ENCODE peak calls at places on chromosomes 7 and 10, in eight cellular contexts. K is cardiac fibroblast, G is AG10803, S is RWPE1, W is dorsolateral prefrontal cortex, O is endothelial cell, Z is Calu3, R is neural crest cell. B is an unnamed sample.

GRCh38 chr10:29377333-29377961 is 88.6 kb downstream of the LYZL1 start:
- DNase-seq in K (peak; percentile 52), G (peak; percentile 34), S (peak; percentile 53), W (no peak), O (no peak), Z (no peak), R (no peak), B (no peak)

GRCh38 chr7:39459606-39460090 is 106.6 kb upstream of the YAE1 start:
- DNase-seq in K (no peak), G (no peak), S (no peak), W (no peak), O (no peak), Z (no peak), R (no peak), B (no peak)

GRCh38 chr7:94580601-94581000 is 71.0 kb downstream of the CASD1 start:
- DNase-seq in K (peak; percentile 25), G (peak; percentile 63), S (peak; percentile 8), W (no peak), O (no peak), Z (peak; percentile 37), R (no peak), B (no peak)

GRCh38 chr10:32332299-32332750 is 14.6 kb downstream of the EPC1 start:
- DNase-seq in K (peak; percentile 19), G (no peak), S (no peak), W (no peak), O (no peak), Z (peak; percentile 13), R (no peak), B (no peak)

GRCh38 chr10:47380341-47381215 is 3.5 kb downstream of the ZNF488 start:
- DNase-seq in K (no peak), G (no peak), S (no peak), W (no peak), O (peak; percentile 1), Z (no peak), R (no peak), B (no peak)

GRCh38 chr7:130273081-130273699 is 6.5 kb downstream of the CPA2 start:
- DNase-seq in K (peak; percentile 53), G (peak; percentile 28), S (peak; percentile 76), W (no peak), O (peak; percentile 67), Z (no peak), R (peak; percentile 70), B (no peak)

GRCh38 chr7:143308632-143309031 is 7.3 kb upstream of the CLCN1 start:
- DNase-seq in K (no peak), G (no peak), S (no peak), W (no peak), O (no peak), Z (no peak), R (no peak), B (no peak)

GRCh38 chr10:33276282-33276923 is 58.1 kb downstream of the NRP1 start:
- DNase-seq in K (no peak), G (no peak), S (peak; percentile 23), W (no peak), O (no peak), Z (peak; percentile 7), R (no peak), B (no peak)

GRCh38 chr7:151396328-151396970 is 13.4 kb downstream of the WDR86 start:
- DNase-seq in K (no peak), G (no peak), S (no peak), W (no peak), O (no peak), Z (no peak), R (no peak), B (no peak)

GRCh38 chr7:15686209-15686956 is at the start of gene MEOX2:
- DNase-seq in K (peak; percentile 64), G (peak; percentile 39), S (no peak), W (no peak), O (peak; percentile 47), Z (peak; percentile 81), R (peak; percentile 41), B (peak; percentile 51)

GRCh38 chr10:71473671-71474599 is 77.2 kb downstream of the CDH23 start:
- DNase-seq in K (no peak), G (no peak), S (no peak), W (no peak), O (no peak), Z (no peak), R (no peak), B (no peak)

GRCh38 chr10:24495666-24496065 is 228.0 kb downstream of the ARHGAP21 start:
- DNase-seq in K (no peak), G (no peak), S (no peak), W (no peak), O (no peak), Z (no peak), R (no peak), B (no peak)

GRCh38 chr10:2897619-2898508 is 169.5 kb upstream of the PFKP start:
- DNase-seq in K (no peak), G (no peak), S (no peak), W (no peak), O (no peak), Z (no peak), R (no peak), B (no peak)

GRCh38 chr7:82542665-82543064 is 99.1 kb upstream of the CACNA2D1 start:
- DNase-seq in K (peak; percentile 80), G (peak; percentile 54), S (no peak), W (no peak), O (no peak), Z (no peak), R (no peak), B (no peak)

GRCh38 chr7:103777440-103777839 is 212.0 kb downstream of the RELN start:
- DNase-seq in K (no peak), G (no peak), S (no peak), W (no peak), O (no peak), Z (no peak), R (no peak), B (no peak)

GRCh38 chr7:47232751-47233412 is 349.0 kb downstream of the TNS3 start:
- DNase-seq in K (no peak), G (peak; percentile 71), S (no peak), W (no peak), O (no peak), Z (no peak), R (no peak), B (no peak)

GRCh38 chr10:82245906-82246305 is 370.9 kb downstream of the NRG3 start:
- DNase-seq in K (no peak), G (no peak), S (no peak), W (no peak), O (no peak), Z (no peak), R (no peak), B (no peak)

GRCh38 chr7:151304856-151305255 is 36.8 kb upstream of the NUB1 start:
- DNase-seq in K (peak; percentile 30), G (no peak), S (no peak), W (no peak), O (peak; percentile 16), Z (no peak), R (no peak), B (no peak)

GRCh38 chr10:71442859-71443570 is 46.3 kb downstream of the CDH23 start:
- DNase-seq in K (no peak), G (no peak), S (no peak), W (no peak), O (no peak), Z (no peak), R (no peak), B (no peak)

GRCh38 chr7:20280475-20281351 is 50.0 kb upstream of the ITGB8 start:
- DNase-seq in K (peak; percentile 73), G (peak; percentile 76), S (peak; percentile 18), W (no peak), O (no peak), Z (no peak), R (no peak), B (no peak)

DNA sequence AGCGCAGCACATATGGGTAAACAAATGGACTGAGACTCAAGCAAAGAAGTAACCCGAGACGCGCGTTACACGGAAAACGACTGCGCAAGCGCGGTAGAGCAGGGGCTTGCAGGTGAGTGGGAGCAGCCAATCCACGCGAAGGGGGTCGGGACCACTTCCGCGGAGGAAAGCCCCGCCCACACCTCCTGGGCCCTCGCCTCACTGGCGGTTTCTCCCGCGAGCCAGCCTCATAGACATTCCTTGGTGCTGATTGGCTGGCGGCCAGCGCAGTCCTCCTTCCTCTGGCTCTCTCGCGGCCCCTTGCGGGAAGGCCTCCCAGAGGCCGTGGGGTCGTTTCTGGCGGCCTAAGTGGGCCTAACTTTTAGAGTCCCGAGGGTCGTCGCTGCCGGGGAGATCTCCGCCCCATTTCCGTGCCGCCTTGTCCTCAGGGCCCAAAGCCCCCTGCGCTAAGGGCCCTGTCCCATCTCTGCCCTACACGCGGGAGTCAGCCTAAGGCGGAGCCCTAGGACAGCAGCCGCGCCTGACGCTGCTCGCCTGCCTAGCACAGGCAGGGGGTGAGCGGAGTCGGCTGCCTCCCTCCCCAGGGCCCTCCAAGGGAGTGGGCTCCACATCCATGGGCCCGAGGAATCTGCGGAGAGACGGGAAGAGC is 9.1 kb upstream of the FXYD4 start:
- DNase-seq in K (peak; percentile 94), G (peak; percentile 70), S (peak; percentile 90), W (peak; percentile 95), O (peak; percentile 70), Z (peak; percentile 95), R (peak; percentile 70), B (peak; percentile 97)
- TF ChIP-seq CTCF in K (peak; percentile 48), G (peak; percentile 34), S (peak; percentile 46), W (peak; percentile 59), O (no peak), Z (peak; percentile 16), R (no peak), B (no peak)

DNA sequence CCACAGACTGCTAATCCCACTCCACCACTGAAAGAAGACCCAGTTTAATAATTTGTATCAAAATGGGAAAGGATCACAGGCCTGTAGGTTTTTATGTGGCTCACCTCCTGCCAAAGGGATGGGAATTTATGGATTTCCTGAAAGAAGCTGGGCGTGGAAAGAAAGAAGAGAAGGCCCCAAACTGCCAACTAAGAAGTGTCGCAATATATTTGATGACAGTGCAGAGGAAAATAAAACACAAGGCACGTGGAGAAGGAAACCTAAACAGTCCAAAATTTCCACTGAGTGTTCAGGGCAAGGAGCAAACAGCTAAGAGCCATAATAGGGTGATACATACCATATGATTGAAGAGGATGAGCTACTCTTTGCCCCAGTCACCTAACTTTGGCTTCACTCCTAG is 667.2 kb downstream of the GATA3 start:
- DNase-seq in K (no peak), G (no peak), S (no peak), W (no peak), O (no peak), Z (no peak), R (no peak), B (no peak)
- TF ChIP-seq CTCF in K (no peak), G (no peak), S (no peak), W (no peak), O (no peak), Z (no peak), R (no peak), B (no peak)

DNA sequence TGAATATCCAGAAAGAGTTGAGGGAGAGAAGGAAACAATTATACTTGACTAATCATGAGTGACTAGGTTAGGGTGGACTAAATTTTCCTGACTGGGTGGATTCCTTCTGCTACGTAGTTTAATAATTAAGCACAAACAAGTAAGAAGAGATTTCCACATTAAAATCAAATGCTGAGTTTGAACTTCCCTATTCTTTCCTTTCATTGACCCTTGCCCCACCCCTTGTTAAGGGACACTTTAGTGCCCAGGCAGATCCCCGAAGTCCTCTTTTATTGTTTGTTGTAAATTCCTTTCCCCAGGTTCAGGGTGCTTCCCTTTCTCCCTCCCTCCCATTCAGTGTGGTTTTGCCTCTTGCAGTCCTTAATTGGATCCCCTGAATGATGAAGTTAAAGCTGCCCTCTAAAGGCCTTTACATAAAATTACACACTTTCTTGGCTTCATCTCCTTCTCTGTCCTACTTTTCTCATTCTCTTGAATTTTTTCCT is 8.8 kb upstream of the SPAM1 start:
- DNase-seq in K (peak; percentile 44), G (no peak), S (peak; percentile 14), W (no peak), O (no peak), Z (peak; percentile 14), R (no peak), B (no peak)
- TF ChIP-seq CTCF in K (peak; percentile 25), G (no peak), S (peak; percentile 53), W (no peak), O (no peak), Z (peak; percentile 37), R (peak; percentile 57), B (no peak)

GRCh38 chr7:45174966-45175765 is 17.6 kb downstream of the RAMP3 start:
- DNase-seq in K (no peak), G (no peak), S (no peak), W (no peak), O (no peak), Z (no peak), R (no peak), B (no peak)
- TF ChIP-seq CTCF in K (no peak), G (no peak), S (no peak), W (no peak), O (no peak), Z (no peak), R (no peak), B (no peak)